ENCODE peak calls at places on chromosomes 2 and 18, in six cellular contexts. A is iPS-NIHi11; V is effector memory CD8-positive, alpha-beta T cell; O is H7; E is epithelial cell of esophagus; D is neural crest cell. U is an unnamed sample.

GRCh38 chr2:181309576-181309975 is 147.6 kb upstream of the ITGA4 start:
- DNase-seq in A (no peak), V (no peak), O (no peak), E (no peak), D (no peak), U (no peak)

GRCh38 chr2:181742908-181743722 is 62.8 kb upstream of the NEUROD1 start:
- DNase-seq in A (peak), V (peak), O (no peak), E (peak), D (peak), U (peak)

GRCh38 chr2:229974271-229974670 is 52.0 kb downstream of the FBXO36 start:
- DNase-seq in A (peak), V (no peak), O (peak), E (peak), D (no peak), U (no peak)

GRCh38 chr2:70964596-70965386 is 13.6 kb upstream of the ANKRD53 start:
- DNase-seq in A (peak), V (peak), O (peak), E (peak), D (peak), U (peak)

GRCh38 chr2:65040414-65041261 is 15.6 kb upstream of the CEP68 start:
- DNase-seq in A (peak), V (peak), O (peak), E (peak), D (peak), U (peak)

GRCh38 chr2:176095421-176095820 is 2.9 kb downstream of the HOXD13 start:
- DNase-seq in A (no peak), V (no peak), O (no peak), E (no peak), D (no peak), U (no peak)

GRCh38 chr2:10161961-10162441 is 39.5 kb downstream of the RRM2 start:
- DNase-seq in A (no peak), V (no peak), O (peak), E (peak), D (no peak), U (no peak)

GRCh38 chr2:39994151-39994550 is 215.1 kb upstream of the THUMPD2 start:
- DNase-seq in A (no peak), V (no peak), O (no peak), E (peak), D (no peak), U (no peak)

GRCh38 chr18:7234061-7234460 is 3.2 kb downstream of the LRRC30 start:
- DNase-seq in A (no peak), V (no peak), O (no peak), E (no peak), D (no peak), U (no peak)

GRCh38 chr2:222714361-222715256 is 43.2 kb downstream of the MOGAT1 start:
- DNase-seq in A (no peak), V (no peak), O (no peak), E (no peak), D (no peak), U (no peak)

GRCh38 chr2:56624181-56624580 is 440.4 kb downstream of the CCDC85A start:
- DNase-seq in A (no peak), V (no peak), O (no peak), E (no peak), D (no peak), U (no peak)

GRCh38 chr2:133787207-133787606 is 218.9 kb upstream of the NCKAP5 start:
- DNase-seq in A (no peak), V (no peak), O (no peak), E (peak), D (no peak), U (no peak)

GRCh38 chr2:188024811-188025210 is 266.9 kb upstream of the GULP1 start:
- DNase-seq in A (no peak), V (no peak), O (no peak), E (no peak), D (no peak), U (no peak)

GRCh38 chr2:118059919-118060478 is 28.3 kb upstream of the INSIG2 start:
- DNase-seq in A (no peak), V (no peak), O (no peak), E (no peak), D (no peak), U (no peak)

GRCh38 chr2:174836345-174836999 is 72.2 kb upstream of the CHRNA1 start:
- DNase-seq in A (no peak), V (no peak), O (no peak), E (peak), D (no peak), U (peak)

GRCh38 chr2:27369471-27370025 is 590 bp downstream of the EIF2B4 start:
- DNase-seq in A (peak), V (no peak), O (peak), E (peak), D (no peak), U (peak)

GRCh38 chr2:156867201-156867600 is 390.3 kb upstream of the GALNT5 start:
- DNase-seq in A (no peak), V (no peak), O (no peak), E (peak), D (no peak), U (no peak)

GRCh38 chr18:56570971-56571370 is 67.4 kb downstream of the TXNL1 start:
- DNase-seq in A (no peak), V (no peak), O (no peak), E (no peak), D (no peak), U (no peak)

GRCh38 chr2:112920923-112921532 is 10.1 kb downstream of the IL37 start:
- DNase-seq in A (no peak), V (peak), O (no peak), E (peak), D (no peak), U (no peak)

GRCh38 chr2:209864716-209865295 is 93.2 kb downstream of the UNC80 start:
- DNase-seq in A (no peak), V (no peak), O (peak), E (no peak), D (no peak), U (no peak)

GRCh38 chr2:28352726-28353125 is 39.9 kb upstream of the FOSL2 start:
- DNase-seq in A (no peak), V (no peak), O (no peak), E (no peak), D (no peak), U (no peak)

GRCh38 chr18:78973357-78974083 is 6.1 kb upstream of the SALL3 start:
- DNase-seq in A (no peak), V (no peak), O (peak), E (no peak), D (no peak), U (no peak)

GRCh38 chr18:50427896-50428295 is 53.0 kb downstream of the SKA1 start:
- DNase-seq in A (no peak), V (no peak), O (no peak), E (no peak), D (no peak), U (no peak)

GRCh38 chr2:144401036-144401435 is 118.9 kb downstream of the ZEB2 start:
- DNase-seq in A (no peak), V (no peak), O (no peak), E (no peak), D (no peak), U (no peak)

GRCh38 chr2:189022002-189022401 is 47.8 kb downstream of the COL3A1 start:
- DNase-seq in A (no peak), V (no peak), O (no peak), E (peak), D (no peak), U (no peak)

GRCh38 chr2:238456966-238457926 is 30.5 kb downstream of the ASB1 start:
- DNase-seq in A (no peak), V (no peak), O (no peak), E (no peak), D (no peak), U (no peak)